ENCODE peak calls at places on chromosomes 3 and 15, in seven cellular contexts. One of them, this sample, is unnamed.
A peak's percentile ranks its signal among the peaks of the same experiment; 100 is the strongest.

GRCh38 chr3:145943994-145944393 is 217.0 kb downstream of the PLOD2 start:
- DNase-seq in H7: no peak
- DNase-seq in left ventricle myocardium inferior: no peak
- DNase-seq in dorsolateral prefrontal cortex: no peak
- DNase-seq in cardiac fibroblast: no peak
- DNase-seq in neuronal stem cell: no peak
- DNase-seq in Jurkat, Clone E6-1: no peak
- DNase-seq in this sample: no peak

GRCh38 chr3:55313701-55314100 is 173.4 kb downstream of the WNT5A start:
- DNase-seq in H7: no peak
- DNase-seq in left ventricle myocardium inferior: no peak
- DNase-seq in neuronal stem cell: no peak
- DNase-seq in cardiac fibroblast: no peak
- DNase-seq in dorsolateral prefrontal cortex: no peak
- DNase-seq in Jurkat, Clone E6-1: no peak
- DNase-seq in this sample: no peak

GRCh38 chr3:114834175-114834940 is 312.7 kb downstream of the ZBTB20 start:
- DNase-seq in dorsolateral prefrontal cortex: no peak
- DNase-seq in Jurkat, Clone E6-1: no peak
- DNase-seq in H7: no peak
- DNase-seq in neuronal stem cell: no peak
- DNase-seq in left ventricle myocardium inferior: no peak
- DNase-seq in cardiac fibroblast: no peak
- DNase-seq in this sample: no peak

GRCh38 chr3:44993471-44994205 is 17.6 kb downstream of the EXOSC7 start:
- DNase-seq in left ventricle myocardium inferior: no peak
- DNase-seq in Jurkat, Clone E6-1: no peak
- DNase-seq in neuronal stem cell: no peak
- DNase-seq in cardiac fibroblast: peak; percentile 69
- DNase-seq in H7: peak; percentile 58
- DNase-seq in dorsolateral prefrontal cortex: no peak
- DNase-seq in this sample: no peak

GRCh38 chr15:98983333-98983732 is 24.3 kb downstream of the PGPEP1L start:
- DNase-seq in left ventricle myocardium inferior: no peak
- DNase-seq in cardiac fibroblast: peak; percentile 85
- DNase-seq in H7: no peak
- DNase-seq in neuronal stem cell: no peak
- DNase-seq in dorsolateral prefrontal cortex: no peak
- DNase-seq in Jurkat, Clone E6-1: no peak
- DNase-seq in this sample: no peak

GRCh38 chr3:13309004-13309403 is 111.1 kb downstream of the NUP210 start:
- DNase-seq in H7: no peak
- DNase-seq in dorsolateral prefrontal cortex: no peak
- DNase-seq in neuronal stem cell: no peak
- DNase-seq in cardiac fibroblast: no peak
- DNase-seq in Jurkat, Clone E6-1: no peak
- DNase-seq in left ventricle myocardium inferior: no peak
- DNase-seq in this sample: no peak

GRCh38 chr3:100002599-100003350 is 111.5 kb downstream of the FILIP1L start:
- DNase-seq in Jurkat, Clone E6-1: no peak
- DNase-seq in left ventricle myocardium inferior: no peak
- DNase-seq in dorsolateral prefrontal cortex: peak; percentile 11
- DNase-seq in neuronal stem cell: no peak
- DNase-seq in cardiac fibroblast: peak; percentile 94
- DNase-seq in H7: no peak
- DNase-seq in this sample: no peak

GRCh38 chr3:42020681-42021307 is 58.9 kb upstream of the ULK4 start:
- DNase-seq in neuronal stem cell: no peak
- DNase-seq in dorsolateral prefrontal cortex: no peak
- DNase-seq in H7: no peak
- DNase-seq in left ventricle myocardium inferior: no peak
- DNase-seq in cardiac fibroblast: peak; percentile 90
- DNase-seq in Jurkat, Clone E6-1: no peak
- DNase-seq in this sample: no peak

GRCh38 chr15:66498501-66499386 is 1.2 kb upstream of the SNAPC5 start:
- DNase-seq in H7: no peak
- DNase-seq in cardiac fibroblast: peak; percentile 63
- DNase-seq in left ventricle myocardium inferior: no peak
- DNase-seq in dorsolateral prefrontal cortex: no peak
- DNase-seq in Jurkat, Clone E6-1: peak; percentile 47
- DNase-seq in neuronal stem cell: no peak
- DNase-seq in this sample: no peak

GRCh38 chr3:178419078-178419477 is 117.2 kb upstream of the KCNMB2 start:
- DNase-seq in H7: no peak
- DNase-seq in neuronal stem cell: no peak
- DNase-seq in Jurkat, Clone E6-1: no peak
- DNase-seq in cardiac fibroblast: peak; percentile 78
- DNase-seq in left ventricle myocardium inferior: no peak
- DNase-seq in dorsolateral prefrontal cortex: no peak
- DNase-seq in this sample: no peak

GRCh38 chr3:148090156-148090555 is 607.5 kb upstream of the AGTR1 start:
- DNase-seq in neuronal stem cell: no peak
- DNase-seq in cardiac fibroblast: no peak
- DNase-seq in dorsolateral prefrontal cortex: no peak
- DNase-seq in Jurkat, Clone E6-1: no peak
- DNase-seq in H7: no peak
- DNase-seq in left ventricle myocardium inferior: no peak
- DNase-seq in this sample: no peak

GRCh38 chr15:66832679-66833078 is 130.6 kb downstream of the SMAD6 start:
- DNase-seq in cardiac fibroblast: peak; percentile 92
- DNase-seq in dorsolateral prefrontal cortex: no peak
- DNase-seq in Jurkat, Clone E6-1: no peak
- DNase-seq in H7: no peak
- DNase-seq in left ventricle myocardium inferior: no peak
- DNase-seq in neuronal stem cell: no peak
- DNase-seq in this sample: no peak

GRCh38 chr3:196998966-196999760 is 30.5 kb downstream of the MELTF start:
- DNase-seq in left ventricle myocardium inferior: peak; percentile 9
- DNase-seq in Jurkat, Clone E6-1: no peak
- DNase-seq in neuronal stem cell: no peak
- DNase-seq in cardiac fibroblast: no peak
- DNase-seq in dorsolateral prefrontal cortex: no peak
- DNase-seq in H7: no peak
- DNase-seq in this sample: no peak

GRCh38 chr3:171455603-171456550 is 4.3 kb downstream of the TNIK start:
- DNase-seq in left ventricle myocardium inferior: peak; percentile 40
- DNase-seq in cardiac fibroblast: no peak
- DNase-seq in dorsolateral prefrontal cortex: no peak
- DNase-seq in neuronal stem cell: no peak
- DNase-seq in H7: no peak
- DNase-seq in Jurkat, Clone E6-1: no peak
- DNase-seq in this sample: no peak
- H3K4me3 ChIP-seq in left ventricle myocardium inferior: no peak overlapping the region
- H3K4me3 ChIP-seq in cardiac fibroblast: no peak overlapping the region
- H3K4me3 ChIP-seq in dorsolateral prefrontal cortex: no peak overlapping the region
- H3K4me3 ChIP-seq in neuronal stem cell: no peak overlapping the region
- H3K4me3 ChIP-seq in H7: no peak overlapping the region
- H3K4me3 ChIP-seq in Jurkat, Clone E6-1: no peak overlapping the region
- H3K4me3 ChIP-seq in this sample: no peak overlapping the region

GRCh38 chr3:48845170-48845569 is 2.5 kb downstream of the PRKAR2A start:
- DNase-seq in H7: peak; percentile 50
- DNase-seq in left ventricle myocardium inferior: no peak
- DNase-seq in cardiac fibroblast: no peak
- DNase-seq in neuronal stem cell: no peak
- DNase-seq in dorsolateral prefrontal cortex: no peak
- DNase-seq in Jurkat, Clone E6-1: no peak
- DNase-seq in this sample: no peak
- H3K4me3 ChIP-seq in H7: no peak overlapping the region
- H3K4me3 ChIP-seq in left ventricle myocardium inferior: peak overlapping the region; percentile 99
- H3K4me3 ChIP-seq in cardiac fibroblast: no peak overlapping the region
- H3K4me3 ChIP-seq in neuronal stem cell: no peak overlapping the region
- H3K4me3 ChIP-seq in dorsolateral prefrontal cortex: peak overlapping the region; percentile 92
- H3K4me3 ChIP-seq in Jurkat, Clone E6-1: no peak overlapping the region
- H3K4me3 ChIP-seq in this sample: peak overlapping the region; percentile 92

DNA sequence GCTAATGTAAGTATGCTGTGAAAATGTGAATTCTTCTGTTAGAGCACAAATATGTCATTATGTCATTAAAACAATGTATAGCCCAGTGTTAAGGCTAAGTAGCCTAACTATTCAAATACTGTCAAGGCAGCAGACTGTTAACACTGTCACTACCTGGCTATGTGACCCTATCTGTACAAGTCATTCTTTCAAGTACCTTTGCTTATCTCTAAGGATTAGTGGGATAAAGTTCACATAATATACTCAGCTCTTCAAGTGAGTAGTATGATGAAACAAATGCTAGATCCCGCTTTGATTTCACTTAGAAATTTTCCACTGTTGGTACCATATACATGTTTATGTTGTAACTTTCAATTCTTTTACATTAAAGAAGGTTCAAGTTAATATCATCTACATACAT is 4.6 kb upstream of the RFX7 start:
- DNase-seq in neuronal stem cell: no peak
- DNase-seq in left ventricle myocardium inferior: no peak
- DNase-seq in dorsolateral prefrontal cortex: no peak
- DNase-seq in cardiac fibroblast: no peak
- DNase-seq in H7: no peak
- DNase-seq in Jurkat, Clone E6-1: no peak
- DNase-seq in this sample: no peak
- H3K4me3 ChIP-seq in neuronal stem cell: no peak overlapping the region
- H3K4me3 ChIP-seq in left ventricle myocardium inferior: no peak overlapping the region
- H3K4me3 ChIP-seq in dorsolateral prefrontal cortex: no peak overlapping the region
- H3K4me3 ChIP-seq in cardiac fibroblast: no peak overlapping the region
- H3K4me3 ChIP-seq in H7: no peak overlapping the region
- H3K4me3 ChIP-seq in Jurkat, Clone E6-1: no peak overlapping the region
- H3K4me3 ChIP-seq in this sample: no peak overlapping the region

GRCh38 chr3:69091389-69092029 is 6.8 kb downstream of the ARL6IP5 start:
- DNase-seq in Jurkat, Clone E6-1: no peak
- DNase-seq in left ventricle myocardium inferior: no peak
- DNase-seq in cardiac fibroblast: no peak
- DNase-seq in dorsolateral prefrontal cortex: no peak
- DNase-seq in neuronal stem cell: no peak
- DNase-seq in H7: no peak
- DNase-seq in this sample: no peak
- H3K4me3 ChIP-seq in Jurkat, Clone E6-1: peak overlapping the region; percentile 34
- H3K4me3 ChIP-seq in left ventricle myocardium inferior: peak overlapping the region; percentile 12
- H3K4me3 ChIP-seq in cardiac fibroblast: no peak overlapping the region
- H3K4me3 ChIP-seq in dorsolateral prefrontal cortex: peak overlapping the region; percentile 80
- H3K4me3 ChIP-seq in neuronal stem cell: no peak overlapping the region
- H3K4me3 ChIP-seq in H7: no peak overlapping the region
- H3K4me3 ChIP-seq in this sample: peak overlapping the region; percentile 9

DNA sequence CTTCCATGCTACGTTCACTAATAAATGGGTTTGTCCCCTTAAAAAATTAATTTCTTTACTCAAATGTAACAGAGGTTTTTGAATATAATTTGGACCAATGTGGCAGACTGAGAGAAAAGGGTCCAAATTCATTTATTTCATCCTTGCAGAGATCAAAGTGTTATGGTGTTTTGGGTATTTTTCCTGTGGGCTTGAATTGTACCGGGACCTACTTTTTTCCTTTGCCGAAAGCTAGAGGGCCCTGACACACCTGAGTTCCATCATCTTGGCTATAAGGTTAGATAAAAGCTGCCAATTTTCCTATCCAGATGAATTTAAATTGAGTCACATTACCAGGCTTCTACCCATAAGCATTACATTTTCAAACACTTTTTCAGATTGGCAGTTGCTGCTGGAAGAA is 893 bp downstream of the CCNB2 start:
- DNase-seq in cardiac fibroblast: no peak
- DNase-seq in left ventricle myocardium inferior: no peak
- DNase-seq in neuronal stem cell: no peak
- DNase-seq in Jurkat, Clone E6-1: peak; percentile 16
- DNase-seq in H7: peak; percentile 49
- DNase-seq in dorsolateral prefrontal cortex: no peak
- DNase-seq in this sample: no peak
- H3K4me3 ChIP-seq in cardiac fibroblast: peak overlapping the region; percentile 99
- H3K4me3 ChIP-seq in left ventricle myocardium inferior: peak overlapping the region; percentile 69
- H3K4me3 ChIP-seq in neuronal stem cell: peak overlapping the region; percentile 68
- H3K4me3 ChIP-seq in Jurkat, Clone E6-1: peak overlapping the region; percentile 93
- H3K4me3 ChIP-seq in H7: peak overlapping the region; percentile 95
- H3K4me3 ChIP-seq in dorsolateral prefrontal cortex: peak overlapping the region; percentile 74
- H3K4me3 ChIP-seq in this sample: peak overlapping the region; percentile 86

GRCh38 chr15:63029701-63030100 is 12.8 kb upstream of the TPM1 start:
- DNase-seq in H7: no peak
- DNase-seq in cardiac fibroblast: no peak
- DNase-seq in dorsolateral prefrontal cortex: no peak
- DNase-seq in neuronal stem cell: no peak
- DNase-seq in left ventricle myocardium inferior: no peak
- DNase-seq in Jurkat, Clone E6-1: no peak
- DNase-seq in this sample: no peak
- H3K4me3 ChIP-seq in H7: no peak overlapping the region
- H3K4me3 ChIP-seq in cardiac fibroblast: no peak overlapping the region
- H3K4me3 ChIP-seq in dorsolateral prefrontal cortex: no peak overlapping the region
- H3K4me3 ChIP-seq in neuronal stem cell: no peak overlapping the region
- H3K4me3 ChIP-seq in left ventricle myocardium inferior: no peak overlapping the region
- H3K4me3 ChIP-seq in Jurkat, Clone E6-1: no peak overlapping the region
- H3K4me3 ChIP-seq in this sample: no peak overlapping the region

This sample was measured in left lung.